ENCODE peak calls at places on chromosomes 7 and 10, in eight cellular contexts. Y, D, H, F, U, K, Q and M are unnamed samples. For H3K4me1, the result is how much of the 10 kb centered on the place peaks cover.

GRCh38 chr7:131633342-131633843 is 77.0 kb upstream of the PODXL start:
- DNase-seq in Y (peak), D (no peak), H (peak), F (peak), U (peak), K (peak), Q (no peak), M (no peak)

GRCh38 chr10:42999385-43000020 is 77.4 kb upstream of the RET start:
- DNase-seq in Y (no peak), D (no peak), H (no peak), F (no peak), U (no peak), K (no peak), Q (no peak), M (peak)

GRCh38 chr7:85186083-85186520 is 754 bp downstream of the SEMA3D start:
- DNase-seq in Y (peak), D (peak), H (peak), F (peak), U (peak), K (peak), Q (no peak), M (peak)

GRCh38 chr10:77837925-77838595 is 88.5 kb downstream of the DLG5 start:
- DNase-seq in Y (no peak), D (no peak), H (no peak), F (no peak), U (no peak), K (no peak), Q (no peak), M (no peak)

GRCh38 chr7:122686360-122686878 is 12.5 kb downstream of the RNF133 start:
- DNase-seq in Y (no peak), D (no peak), H (no peak), F (no peak), U (no peak), K (no peak), Q (no peak), M (no peak)

GRCh38 chr10:514137-514671 is 175.3 kb downstream of the DIP2C start:
- DNase-seq in Y (no peak), D (no peak), H (no peak), F (no peak), U (no peak), K (no peak), Q (no peak), M (no peak)

GRCh38 chr7:150428671-150429451 is 21.6 kb upstream of the GIMAP8 start:
- DNase-seq in Y (peak), D (peak), H (peak), F (peak), U (no peak), K (peak), Q (no peak), M (no peak)

GRCh38 chr10:121460733-121461132 is 137.5 kb downstream of the FGFR2 start:
- DNase-seq in Y (no peak), D (no peak), H (no peak), F (no peak), U (no peak), K (no peak), Q (no peak), M (no peak)

GRCh38 chr10:120702032-120702431 is 149.1 kb upstream of the WDR11 start:
- DNase-seq in Y (no peak), D (no peak), H (no peak), F (peak), U (no peak), K (no peak), Q (no peak), M (no peak)

GRCh38 chr7:83410989-83411591 is 237.8 kb downstream of the SEMA3E start:
- DNase-seq in Y (peak), D (peak), H (no peak), F (peak), U (peak), K (peak), Q (peak), M (peak)

GRCh38 chr7:37930226-37930948 is 9.9 kb downstream of the EPDR1 start:
- DNase-seq in Y (no peak), D (no peak), H (no peak), F (peak), U (no peak), K (no peak), Q (no peak), M (no peak)

GRCh38 chr10:43229208-43230061 is 37.4 kb downstream of the RASGEF1A start:
- DNase-seq in Y (no peak), D (peak), H (peak), F (no peak), U (no peak), K (no peak), Q (no peak), M (peak)

GRCh38 chr10:113743594-113743993 is 7.9 kb upstream of the PLEKHS1 start:
- DNase-seq in Y (no peak), D (no peak), H (no peak), F (no peak), U (no peak), K (no peak), Q (no peak), M (no peak)

GRCh38 chr7:36289833-36290661 is 99.6 kb upstream of the ANLN start:
- DNase-seq in Y (no peak), D (no peak), H (peak), F (peak), U (no peak), K (no peak), Q (peak), M (peak)

GRCh38 chr7:155256761-155257481 is 40.8 kb upstream of the INSIG1 start:
- DNase-seq in Y (no peak), D (no peak), H (no peak), F (no peak), U (no peak), K (no peak), Q (no peak), M (no peak)

GRCh38 chr7:143375298-143376034 is 5.7 kb upstream of the ZYX start:
- DNase-seq in Y (no peak), D (no peak), H (no peak), F (peak), U (no peak), K (no peak), Q (no peak), M (no peak)

GRCh38 chr10:33129987-33130386 is 172.0 kb upstream of the ITGB1 start:
- DNase-seq in Y (peak), D (no peak), H (no peak), F (no peak), U (no peak), K (peak), Q (no peak), M (no peak)

GRCh38 chr7:69749358-69749757 is 151.1 kb downstream of the AUTS2 start:
- DNase-seq in Y (no peak), D (no peak), H (no peak), F (no peak), U (no peak), K (no peak), Q (no peak), M (no peak)

GRCh38 chr7:148395292-148395691 is 195.3 kb upstream of the C7orf33 start:
- DNase-seq in Y (no peak), D (no peak), H (no peak), F (no peak), U (no peak), K (no peak), Q (no peak), M (no peak)

GRCh38 chr7:116169060-116169459 is 41.3 kb upstream of the TES start:
- DNase-seq in Y (peak), D (no peak), H (no peak), F (peak), U (no peak), K (peak), Q (no peak), M (peak)

GRCh38 chr7:87538052-87538451 is 62.6 kb upstream of the ABCB4 start:
- DNase-seq in Y (no peak), D (no peak), H (no peak), F (no peak), U (no peak), K (no peak), Q (no peak), M (no peak)

GRCh38 chr10:78414380-78414779 is 380.7 kb downstream of the RPS24 start:
- DNase-seq in Y (no peak), D (no peak), H (no peak), F (no peak), U (no peak), K (no peak), Q (no peak), M (no peak)

GRCh38 chr7:15306286-15306685 is 255.5 kb downstream of the AGMO start:
- DNase-seq in Y (no peak), D (no peak), H (no peak), F (no peak), U (no peak), K (no peak), Q (no peak), M (no peak)

GRCh38 chr10:123316776-123317175 is 162.6 kb downstream of the BUB3 start:
- DNase-seq in Y (no peak), D (no peak), H (no peak), F (no peak), U (no peak), K (no peak), Q (no peak), M (no peak)

GRCh38 chr10:19941206-19941880 is 125.1 kb downstream of the PLXDC2 start:
- DNase-seq in Y (no peak), D (no peak), H (no peak), F (no peak), U (no peak), K (no peak), Q (no peak), M (no peak)

GRCh38 chr10:119658274-119658673 is 7.1 kb downstream of the BAG3 start:
- DNase-seq in Y (peak), D (peak), H (peak), F (peak), U (peak), K (peak), Q (peak), M (peak)

GRCh38 chr10:33325929-33326328 is 8.5 kb downstream of the NRP1 start:
- DNase-seq in Y (no peak), D (no peak), H (no peak), F (peak), U (no peak), K (peak), Q (no peak), M (no peak)

GRCh38 chr7:139749545-139749944 is 28.3 kb downstream of the HIPK2 start:
- DNase-seq in Y (no peak), D (no peak), H (no peak), F (no peak), U (no peak), K (no peak), Q (no peak), M (no peak)

GRCh38 chr7:768881-769504 is 41.9 kb upstream of the PRKAR1B start:
- DNase-seq in Y (no peak), D (peak), H (no peak), F (no peak), U (no peak), K (peak), Q (no peak), M (peak)

GRCh38 chr7:91098566-91098965 is 165.7 kb upstream of the FZD1 start:
- DNase-seq in Y (peak), D (no peak), H (no peak), F (no peak), U (no peak), K (no peak), Q (no peak), M (no peak)

GRCh38 chr7:52920977-52921376 is 114.5 kb upstream of the POM121L12 start:
- DNase-seq in Y (no peak), D (no peak), H (no peak), F (no peak), U (no peak), K (no peak), Q (no peak), M (no peak)

GRCh38 chr7:116395125-116395791 is 104.3 kb upstream of the CAV2 start:
- DNase-seq in Y (peak), D (no peak), H (peak), F (peak), U (peak), K (peak), Q (peak), M (peak)

GRCh38 chr7:50264908-50265307 is 39.6 kb upstream of the IKZF1 start:
- DNase-seq in Y (no peak), D (no peak), H (no peak), F (no peak), U (no peak), K (no peak), Q (no peak), M (no peak)

GRCh38 chr7:50268223-50268622 is 36.3 kb upstream of the IKZF1 start:
- DNase-seq in Y (no peak), D (no peak), H (no peak), F (no peak), U (no peak), K (no peak), Q (no peak), M (no peak)

GRCh38 chr7:50267525-50268041 is 36.9 kb upstream of the IKZF1 start:
- DNase-seq in Y (no peak), D (no peak), H (no peak), F (no peak), U (no peak), K (no peak), Q (no peak), M (no peak)

GRCh38 chr7:50265968-50266694 is 38.4 kb upstream of the IKZF1 start:
- DNase-seq in Y (no peak), D (no peak), H (no peak), F (no peak), U (no peak), K (no peak), Q (no peak), M (no peak)

DNA sequence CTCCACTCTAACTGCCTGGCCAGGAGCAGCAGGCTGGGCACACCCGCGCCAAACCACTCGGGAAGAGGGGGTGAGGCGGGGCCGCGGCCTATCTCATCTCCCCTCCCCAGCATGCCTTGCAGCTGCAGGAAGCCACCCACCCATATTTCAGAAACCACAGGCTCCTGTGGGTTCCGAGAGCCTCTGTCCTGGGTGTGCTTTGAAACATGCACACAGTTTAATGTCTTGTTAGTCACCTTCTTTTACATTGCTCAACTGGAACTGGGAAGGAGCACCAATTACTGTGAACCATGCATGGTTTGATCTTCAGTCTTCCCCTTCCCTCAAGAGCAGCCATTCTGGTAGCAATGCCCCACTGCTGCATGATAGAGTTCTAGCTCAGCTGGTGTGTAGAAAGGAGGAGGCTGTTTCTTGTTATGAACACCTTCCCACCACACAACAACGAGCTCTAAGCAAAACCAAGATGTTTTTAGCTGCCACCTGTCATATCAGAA is 37.6 kb upstream of the IKZF1 start:
- DNase-seq in Y (no peak), D (no peak), H (no peak), F (no peak), U (no peak), K (no peak), Q (no peak), M (no peak)
- H3K4me3 ChIP-seq in Y (no peak), D (no peak), H (no peak), F (no peak), U (no peak), K (no peak), Q (no peak), M (no peak)

GRCh38 chr10:17779761-17780160 is 27.8 kb downstream of the TMEM236 start:
- DNase-seq in Y (no peak), D (no peak), H (no peak), F (no peak), U (peak), K (no peak), Q (no peak), M (no peak)
- H2AFZ ChIP-seq in Y (peak), D (no peak), H (no peak), F (no peak), U (no peak), K (no peak), Q (no peak), M (no peak)

DNA sequence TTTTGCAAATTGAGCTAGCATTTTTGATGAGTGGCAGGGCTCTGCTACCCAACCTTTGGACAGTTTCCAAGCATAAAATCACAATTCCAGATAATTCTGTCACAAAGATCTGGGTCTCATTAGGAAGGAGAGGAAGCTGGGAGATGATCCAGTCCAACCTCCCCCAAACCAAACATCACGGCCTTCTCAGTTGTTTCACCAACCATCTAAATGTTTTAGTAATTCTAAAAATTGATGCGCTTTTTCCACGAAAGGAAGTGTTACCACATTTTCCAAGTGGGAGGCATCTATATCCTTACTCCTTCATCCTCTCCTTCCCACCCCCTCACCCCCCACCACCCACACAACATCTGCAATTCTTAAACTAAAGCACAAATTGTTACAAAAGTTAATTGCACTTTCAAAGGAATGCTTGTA is 108.3 kb downstream of the EGFR start:
- DNase-seq in Y (no peak), D (no peak), H (no peak), F (no peak), U (no peak), K (no peak), Q (no peak), M (no peak)
- H3K4me1 ChIP-seq in Y (half or more), D (under half), H (half or more), F (half or more), U (under half), K (half or more), Q (half or more), M (under half)

GRCh38 chr10:15370741-15371701 is at the start of gene FAM171A1:
- DNase-seq in Y (peak), D (peak), H (peak), F (peak), U (no peak), K (peak), Q (no peak), M (peak)
- H3K4me3 ChIP-seq in Y (peak), D (peak), H (no peak), F (peak), U (peak), K (peak), Q (peak), M (peak)

GRCh38 chr7:133297093-133297492 is 44.2 kb downstream of the EXOC4 start:
- DNase-seq in Y (no peak), D (no peak), H (no peak), F (no peak), U (no peak), K (no peak), Q (no peak), M (no peak)

GRCh38 chr7:133293390-133294110 is 40.7 kb downstream of the EXOC4 start:
- DNase-seq in Y (no peak), D (no peak), H (no peak), F (no peak), U (no peak), K (no peak), Q (no peak), M (no peak)

GRCh38 chr7:133294234-133294633 is 41.4 kb downstream of the EXOC4 start:
- DNase-seq in Y (no peak), D (no peak), H (no peak), F (no peak), U (no peak), K (no peak), Q (no peak), M (no peak)

GRCh38 chr7:133298080-133298479 is 45.2 kb downstream of the EXOC4 start:
- DNase-seq in Y (no peak), D (no peak), H (no peak), F (no peak), U (no peak), K (no peak), Q (no peak), M (no peak)

GRCh38 chr7:133295484-133295883 is 42.6 kb downstream of the EXOC4 start:
- DNase-seq in Y (no peak), D (no peak), H (no peak), F (no peak), U (no peak), K (no peak), Q (no peak), M (no peak)
- H2AFZ ChIP-seq in Y (no peak), D (no peak), H (no peak), F (no peak), U (no peak), K (no peak), Q (no peak), M (no peak)

DNA sequence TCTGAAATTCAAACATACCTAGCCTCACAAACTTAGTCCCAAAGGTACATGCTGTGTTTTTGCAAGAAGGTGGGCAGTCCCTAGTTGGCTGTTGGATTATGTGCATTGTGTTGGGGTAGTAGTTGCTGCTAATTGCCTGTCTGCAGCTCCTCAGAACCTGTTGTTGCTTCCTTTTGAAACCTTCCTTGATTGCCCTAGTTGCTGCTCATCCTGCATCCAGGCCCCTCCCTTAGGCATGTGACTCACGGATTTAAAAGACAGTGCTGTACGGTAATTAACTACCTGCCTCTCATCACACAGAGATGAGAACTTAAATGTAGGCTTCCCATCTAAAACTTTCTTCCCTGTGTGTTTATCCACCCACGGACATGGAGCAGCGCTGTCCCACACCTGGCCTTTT is 67.7 kb downstream of the BMPR1A start:
- DNase-seq in Y (no peak), D (peak), H (no peak), F (no peak), U (no peak), K (no peak), Q (no peak), M (no peak)
- H3K4me1 ChIP-seq in Y (under half), D (under half), H (under half), F (under half), U (under half), K (under half), Q (under half), M (under half)

DNA sequence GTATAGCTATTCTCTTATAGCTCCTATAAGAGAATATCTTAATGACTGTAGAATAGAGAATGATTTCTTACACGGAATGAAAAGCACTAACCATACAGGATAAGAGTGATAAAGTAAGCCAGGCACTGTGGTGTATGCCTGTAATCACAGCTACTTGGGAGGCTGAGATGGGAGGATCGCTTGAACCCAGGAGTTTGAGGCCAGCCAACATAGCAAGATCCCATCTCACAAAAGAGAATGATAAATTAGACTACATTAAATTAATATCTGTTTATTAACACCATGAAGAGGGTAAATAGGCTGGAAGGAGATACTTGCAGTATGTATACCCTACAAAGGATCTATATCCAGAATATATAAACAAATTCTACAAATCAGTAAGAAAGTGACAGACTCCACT is 12.2 kb upstream of the OIT3 start:
- DNase-seq in Y (no peak), D (no peak), H (no peak), F (no peak), U (no peak), K (no peak), Q (no peak), M (no peak)
- H3K4me3 ChIP-seq in Y (no peak), D (no peak), H (no peak), F (no peak), U (no peak), K (no peak), Q (no peak), M (no peak)

DNA sequence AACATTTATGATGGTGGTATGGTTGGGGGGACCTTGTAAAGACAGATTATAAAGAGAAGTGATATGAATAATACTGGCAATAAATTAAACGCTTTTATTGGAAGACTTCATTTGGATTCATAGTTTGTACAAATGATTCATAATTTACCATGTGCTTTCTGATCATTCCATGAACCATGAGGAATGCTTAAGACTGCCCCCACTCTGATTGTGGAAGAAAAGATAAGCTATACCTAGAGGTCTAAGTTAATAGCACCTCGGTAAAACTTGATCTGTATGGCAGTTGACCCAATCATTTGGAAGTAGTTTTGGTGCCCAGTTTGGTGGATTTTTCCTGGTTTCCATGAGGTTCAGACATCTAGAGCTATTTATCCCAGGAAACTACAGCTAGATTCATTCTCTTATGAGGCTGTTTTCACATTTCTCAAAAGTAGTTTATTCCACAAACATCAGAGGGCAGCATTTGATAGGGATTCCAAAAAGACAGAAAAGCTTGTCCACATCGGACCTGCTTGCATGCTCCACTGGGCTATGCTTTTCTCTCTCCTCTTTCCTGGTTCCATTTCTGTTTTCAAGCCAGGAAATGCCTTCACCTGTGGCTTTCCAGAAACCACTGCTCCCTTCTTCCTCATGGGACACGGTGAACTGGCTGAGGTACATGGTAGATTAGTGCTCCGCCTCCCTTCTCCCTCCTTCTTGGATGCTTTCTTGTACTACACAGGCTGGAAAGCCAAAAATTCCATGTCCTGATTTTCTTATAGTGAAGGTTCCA is 29.2 kb downstream of the TFAM start:
- DNase-seq in Y (peak), D (peak), H (no peak), F (peak), U (no peak), K (peak), Q (no peak), M (peak)
- H2AFZ ChIP-seq in Y (peak), D (no peak), H (no peak), F (peak), U (no peak), K (peak), Q (no peak), M (no peak)